ENCODE peak calls at places on chromosomes 16 and 17, in six cellular contexts. Y is HepG2, U is K562, Q is A549, N is GM12878, M is upper lobe of left lung. F is an unnamed sample. For H3K4me1, the result is how much of the 10 kb centered on the place peaks cover.

GRCh38 chr17:83109793-83110645 is 30.6 kb downstream of the METRNL start:
- ATAC-seq in Y (peak), U (peak), Q (peak), N (no peak), M (peak), F (peak)

GRCh38 chr17:50668025-50668837 is 33.5 kb downstream of the ABCC3 start:
- ATAC-seq in Y (peak), U (no peak), Q (peak), N (no peak), M (no peak), F (no peak)

GRCh38 chr17:62800580-62800979 is 7.5 kb downstream of the MARCHF10 start:
- ATAC-seq in Y (no peak), U (no peak), Q (peak), N (no peak), M (peak), F (no peak)

GRCh38 chr17:17806611-17807010 is 30.2 kb downstream of the SREBF1 start:
- ATAC-seq in Y (peak), U (no peak), Q (no peak), N (no peak), M (no peak), F (no peak)

GRCh38 chr16:55913717-55914116 is 38.5 kb upstream of the CES5A start:
- ATAC-seq in Y (no peak), U (no peak), Q (no peak), N (no peak), M (no peak), F (no peak)

GRCh38 chr17:11245187-11245586 is 4.2 kb downstream of the SHISA6 start:
- ATAC-seq in Y (no peak), U (no peak), Q (no peak), N (no peak), M (no peak), F (no peak)

GRCh38 chr16:3008749-3009088 is 4.0 kb upstream of the CLDN9 start:
- ATAC-seq in Y (no peak), U (peak), Q (no peak), N (no peak), M (no peak), F (no peak)

GRCh38 chr17:76982408-76983074 is 114.3 kb downstream of the MGAT5B start:
- ATAC-seq in Y (no peak), U (no peak), Q (no peak), N (no peak), M (no peak), F (no peak)

GRCh38 chr16:14458576-14458975 is 171.5 kb downstream of the PARN start:
- ATAC-seq in Y (no peak), U (no peak), Q (no peak), N (no peak), M (no peak), F (no peak)

GRCh38 chr17:80474933-80475915 is 1.2 kb downstream of the NPTX1 start:
- ATAC-seq in Y (peak), U (no peak), Q (peak), N (no peak), M (no peak), F (peak)

GRCh38 chr17:2571523-2572303 is 21.7 kb upstream of the PAFAH1B1 start:
- ATAC-seq in Y (peak), U (no peak), Q (no peak), N (peak), M (no peak), F (no peak)

GRCh38 chr16:70590722-70591438 is 55.5 kb upstream of the IL34 start:
- ATAC-seq in Y (peak), U (no peak), Q (peak), N (no peak), M (peak), F (peak)

GRCh38 chr17:58703137-58703846 is 10.9 kb downstream of the RAD51C start:
- ATAC-seq in Y (no peak), U (no peak), Q (no peak), N (peak), M (no peak), F (no peak)

GRCh38 chr16:89921699-89922476 is 1.3 kb upstream of the TUBB3 start:
- ATAC-seq in Y (peak), U (peak), Q (peak), N (no peak), M (peak), F (peak)

GRCh38 chr17:15185625-15185991 is 79.5 kb downstream of the PMP22 start:
- ATAC-seq in Y (no peak), U (no peak), Q (no peak), N (no peak), M (peak), F (peak)

GRCh38 chr16:54505479-54506247 is 219.1 kb upstream of the IRX3 start:
- ATAC-seq in Y (no peak), U (no peak), Q (no peak), N (no peak), M (no peak), F (no peak)

GRCh38 chr17:45914036-45914717 is 19.8 kb downstream of the MAPT start:
- ATAC-seq in Y (peak), U (peak), Q (peak), N (no peak), M (no peak), F (no peak)

GRCh38 chr17:40795019-40795667 is 4.6 kb downstream of the KRT28 start:
- ATAC-seq in Y (no peak), U (no peak), Q (no peak), N (no peak), M (no peak), F (no peak)

GRCh38 chr17:50018909-50019308 is 23.9 kb upstream of the DLX3 start:
- ATAC-seq in Y (no peak), U (no peak), Q (no peak), N (no peak), M (no peak), F (no peak)

GRCh38 chr17:75739801-75740200 is 18.5 kb downstream of the ITGB4 start:
- ATAC-seq in Y (no peak), U (no peak), Q (peak), N (no peak), M (no peak), F (no peak)

GRCh38 chr17:49438885-49439284 is 24.2 kb upstream of the PHB1 start:
- ATAC-seq in Y (no peak), U (no peak), Q (no peak), N (peak), M (no peak), F (no peak)

GRCh38 chr16:79190542-79190941 is 410.0 kb downstream of the MAF start:
- ATAC-seq in Y (no peak), U (no peak), Q (no peak), N (no peak), M (no peak), F (no peak)

GRCh38 chr16:50121278-50121677 is 31.8 kb upstream of the TENT4B start:
- ATAC-seq in Y (no peak), U (no peak), Q (no peak), N (peak), M (no peak), F (no peak)

GRCh38 chr16:57577214-57577613 is 34.8 kb downstream of the ADGRG5 start:
- ATAC-seq in Y (no peak), U (no peak), Q (no peak), N (no peak), M (no peak), F (peak)

GRCh38 chr17:83056583-83057396 is 22.6 kb upstream of the METRNL start:
- ATAC-seq in Y (peak), U (no peak), Q (no peak), N (no peak), M (peak), F (no peak)

GRCh38 chr17:82583720-82584234 is 64.2 kb downstream of the FOXK2 start:
- ATAC-seq in Y (peak), U (no peak), Q (no peak), N (no peak), M (peak), F (no peak)

DNA sequence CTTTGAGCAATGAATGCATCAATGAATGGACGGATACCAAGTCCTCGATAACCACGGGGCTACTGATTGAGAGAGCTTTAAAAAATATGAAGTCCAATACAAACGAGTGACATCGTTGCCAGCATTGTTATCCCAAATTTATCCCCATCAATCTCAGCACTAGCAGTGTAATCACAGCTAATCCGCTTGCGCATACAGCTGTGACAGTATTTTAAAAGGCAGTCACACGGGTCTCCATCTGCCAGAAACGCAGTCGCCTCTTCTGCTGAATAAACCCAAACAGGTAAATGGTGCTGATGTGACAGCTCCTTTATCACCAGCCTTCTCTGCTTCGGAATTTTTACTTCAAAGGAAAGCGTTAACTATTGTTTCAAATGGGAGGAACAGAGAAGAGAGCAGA is 311.1 kb downstream of the XYLT1 start:
- ATAC-seq in Y (no peak), U (no peak), Q (no peak), N (no peak), M (no peak), F (no peak)
- TF ChIP-seq EP300 in Y (no peak), U (no peak), Q (no peak), N (no peak), M (no peak), F (no peak)

GRCh38 chr17:38875477-38876080 is 5.7 kb downstream of the LASP1 start:
- ATAC-seq in Y (no peak), U (no peak), Q (no peak), N (no peak), M (no peak), F (no peak)

GRCh38 chr17:38874505-38875419 is 4.9 kb downstream of the LASP1 start:
- ATAC-seq in Y (no peak), U (no peak), Q (no peak), N (no peak), M (no peak), F (no peak)

GRCh38 chr17:38871992-38872605 is 2.2 kb downstream of the LASP1 start:
- ATAC-seq in Y (no peak), U (no peak), Q (no peak), N (no peak), M (no peak), F (no peak)

GRCh38 chr17:38872671-38873385 is 3.0 kb downstream of the LASP1 start:
- ATAC-seq in Y (no peak), U (no peak), Q (no peak), N (no peak), M (no peak), F (no peak)

DNA sequence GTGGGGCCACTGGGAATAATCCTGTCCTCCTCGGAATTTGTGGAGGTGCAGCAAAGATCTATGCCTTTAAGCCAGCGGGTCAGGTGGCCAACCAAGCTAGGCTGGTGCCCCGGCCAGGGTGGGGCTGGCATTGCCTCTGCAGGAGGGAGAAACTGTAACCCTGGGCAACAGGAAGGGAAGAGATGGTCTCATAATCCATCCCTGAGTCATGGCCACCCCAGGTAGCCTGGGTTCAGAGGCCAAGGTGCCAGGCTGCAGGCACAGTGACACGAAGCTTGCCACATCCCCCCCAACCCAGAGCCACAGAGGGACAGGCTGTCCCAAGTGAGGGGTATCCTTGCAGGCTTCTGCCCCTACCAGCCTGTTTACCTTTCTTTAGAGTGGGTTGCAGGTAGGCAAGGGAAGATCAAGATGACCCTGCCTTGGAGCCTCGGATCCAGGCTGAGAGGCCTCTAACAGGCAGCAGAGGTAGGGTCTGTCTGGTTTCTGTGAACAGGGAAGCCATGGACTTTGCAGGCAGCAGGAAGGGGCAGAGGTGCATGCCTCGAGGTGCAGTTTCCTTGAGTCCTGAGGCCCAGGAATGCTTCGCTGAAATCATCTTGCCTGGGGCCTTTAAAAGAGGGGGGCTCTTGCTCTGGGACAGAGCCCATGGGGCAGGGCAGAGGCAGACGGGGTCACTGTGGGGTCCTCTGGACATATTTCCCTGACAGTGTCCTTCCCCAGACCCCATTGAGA is 4.0 kb downstream of the LASP1 start:
- ATAC-seq in Y (no peak), U (no peak), Q (no peak), N (no peak), M (no peak), F (no peak)
- H3K4me1 ChIP-seq in Y (half or more), U (under half), Q (half or more), N (under half), M (half or more), F (half or more)

GRCh38 chr16:11095935-11096334 is 151.6 kb downstream of the CLEC16A start:
- ATAC-seq in Y (no peak), U (no peak), Q (no peak), N (no peak), M (no peak), F (no peak)
- TF ChIP-seq EP300 in Y (no peak), U (no peak), Q (no peak), N (no peak), M (no peak), F (no peak)

DNA sequence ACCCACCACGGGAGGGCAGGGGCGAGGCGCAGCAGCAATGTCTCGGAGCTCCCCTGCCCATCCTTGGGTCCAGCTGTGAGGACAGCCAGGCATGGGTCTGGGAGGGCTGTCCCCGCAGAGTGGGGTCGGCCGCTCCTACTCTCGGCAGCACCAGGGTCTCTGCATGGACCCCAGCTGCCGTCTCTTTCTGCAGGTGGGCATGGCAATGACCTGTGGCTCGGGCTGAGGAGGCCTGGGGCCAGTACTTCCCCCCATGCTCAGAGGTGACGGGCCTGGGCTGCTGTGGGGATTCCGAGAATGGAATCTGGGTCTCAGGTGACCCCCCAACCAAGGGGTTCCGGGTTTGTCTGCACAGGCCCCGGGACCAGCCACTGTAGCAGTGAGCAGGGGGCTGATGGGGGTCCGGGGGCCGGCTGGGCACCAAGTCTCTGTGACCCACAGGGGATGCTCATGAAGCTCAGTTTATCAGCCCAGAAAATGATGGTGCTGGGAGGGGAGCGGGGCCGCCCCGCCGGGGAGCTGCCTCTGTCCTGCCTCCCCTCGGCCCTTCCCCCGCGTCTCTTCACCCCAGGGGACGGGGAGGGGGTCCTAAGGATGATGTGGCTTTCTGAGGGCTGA is 23.5 kb downstream of the CACNA1H start:
- ATAC-seq in Y (no peak), U (no peak), Q (no peak), N (no peak), M (no peak), F (no peak)
- H3K4me1 ChIP-seq in Y (under half), U (half or more), Q (half or more), N (under half), M (under half), F (under half)

DNA sequence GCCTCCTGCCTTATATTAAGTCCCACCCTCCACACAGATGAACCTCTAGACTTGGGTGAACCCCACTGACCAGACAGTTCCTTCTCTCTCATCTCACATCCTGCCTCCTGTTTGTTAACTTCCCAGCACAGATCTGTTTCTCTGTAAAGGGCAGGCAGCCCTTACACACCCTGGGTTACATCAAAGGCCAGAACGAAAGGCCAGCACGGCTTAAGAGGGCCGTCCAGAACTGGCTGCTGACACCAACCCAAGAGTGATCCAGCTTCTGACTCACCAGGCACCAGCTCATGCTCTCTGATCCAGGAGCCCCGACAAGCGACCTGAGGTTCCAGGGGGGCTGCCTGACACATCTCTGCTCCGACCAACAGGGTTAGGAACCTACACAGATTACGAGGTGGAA is 86.9 kb downstream of the MRM3 start:
- ATAC-seq in Y (no peak), U (no peak), Q (peak), N (no peak), M (peak), F (peak)
- TF ChIP-seq EP300 in Y (no peak), U (no peak), Q (no peak), N (no peak), M (no peak), F (no peak)

GRCh38 chr16:67166035-67166882 is 1.7 kb downstream of the HSF4 start:
- ATAC-seq in Y (no peak), U (no peak), Q (no peak), N (no peak), M (no peak), F (no peak)
- H3K4me1 ChIP-seq in Y (under half), U (half or more), Q (under half), N (half or more), M (half or more), F (half or more)

F was measured in gastroesophageal sphincter.